ENCODE peak calls at places on chromosome 20, in ten cellular contexts. One of them, this sample, is unnamed.
A peak's percentile ranks its signal among the peaks of the same experiment; 100 is the strongest.

GRCh38 chr20:37727247-37727956 is 33.6 kb downstream of the CTNNBL1 start:
- ATAC-seq in naive thymus-derived CD4-positive, alpha-beta T cell: no peak
- ATAC-seq in activated CD8-positive, alpha-beta memory T cell treated with anti-CD3 and anti-CD28 coated beads, Interleukin-2, amount 10 ng/mL, durations not matched to agents 7 days and 5 days: no peak
- ATAC-seq in activated CD4-positive, alpha-beta T cell treated with anti-CD3 and anti-CD28 coated beads for 36 hours: no peak
- ATAC-seq in T-helper 17 cell: no peak
- ATAC-seq in activated B cell treated with CpG ODN at 0.5 μM for 24 hours: no peak
- ATAC-seq in CD4-positive, alpha-beta T cell: no peak
- ATAC-seq in left lung: peak; percentile 95
- ATAC-seq in CD8-positive, alpha-beta T cell: no peak
- ATAC-seq in T-cell: no peak
- ATAC-seq in this sample: no peak

GRCh38 chr20:57535297-57535696 is 10.4 kb upstream of the CTCFL start:
- ATAC-seq in T-cell: no peak
- ATAC-seq in left lung: no peak
- ATAC-seq in CD4-positive, alpha-beta T cell: no peak
- ATAC-seq in CD8-positive, alpha-beta T cell: no peak
- ATAC-seq in T-helper 17 cell: no peak
- ATAC-seq in activated B cell treated with CpG ODN at 0.5 μM for 24 hours: no peak
- ATAC-seq in activated CD4-positive, alpha-beta T cell treated with anti-CD3 and anti-CD28 coated beads for 36 hours: no peak
- ATAC-seq in naive thymus-derived CD4-positive, alpha-beta T cell: no peak
- ATAC-seq in activated CD8-positive, alpha-beta memory T cell treated with anti-CD3 and anti-CD28 coated beads, Interleukin-2, amount 10 ng/mL, durations not matched to agents 7 days and 5 days: no peak
- ATAC-seq in this sample: no peak

GRCh38 chr20:43736588-43737091 is 9.8 kb upstream of the GTSF1L start:
- ATAC-seq in T-cell: no peak
- ATAC-seq in CD8-positive, alpha-beta T cell: no peak
- ATAC-seq in activated B cell treated with CpG ODN at 0.5 μM for 24 hours: peak; percentile 83
- ATAC-seq in activated CD8-positive, alpha-beta memory T cell treated with anti-CD3 and anti-CD28 coated beads, Interleukin-2, amount 10 ng/mL, durations not matched to agents 7 days and 5 days: peak; percentile 89
- ATAC-seq in left lung: no peak
- ATAC-seq in activated CD4-positive, alpha-beta T cell treated with anti-CD3 and anti-CD28 coated beads for 36 hours: peak; percentile 94
- ATAC-seq in naive thymus-derived CD4-positive, alpha-beta T cell: peak; percentile 46
- ATAC-seq in CD4-positive, alpha-beta T cell: no peak
- ATAC-seq in T-helper 17 cell: peak; percentile 41
- ATAC-seq in this sample: peak; percentile 97

GRCh38 chr20:53859684-53860083 is 210.7 kb downstream of the BCAS1 start:
- ATAC-seq in T-helper 17 cell: no peak
- ATAC-seq in T-cell: no peak
- ATAC-seq in naive thymus-derived CD4-positive, alpha-beta T cell: no peak
- ATAC-seq in left lung: peak; percentile 59
- ATAC-seq in activated CD8-positive, alpha-beta memory T cell treated with anti-CD3 and anti-CD28 coated beads, Interleukin-2, amount 10 ng/mL, durations not matched to agents 7 days and 5 days: no peak
- ATAC-seq in activated B cell treated with CpG ODN at 0.5 μM for 24 hours: no peak
- ATAC-seq in CD4-positive, alpha-beta T cell: no peak
- ATAC-seq in activated CD4-positive, alpha-beta T cell treated with anti-CD3 and anti-CD28 coated beads for 36 hours: no peak
- ATAC-seq in CD8-positive, alpha-beta T cell: no peak
- ATAC-seq in this sample: no peak

GRCh38 chr20:20199338-20200160 is 147.2 kb downstream of the CFAP61 start:
- ATAC-seq in activated B cell treated with CpG ODN at 0.5 μM for 24 hours: no peak
- ATAC-seq in naive thymus-derived CD4-positive, alpha-beta T cell: no peak
- ATAC-seq in T-cell: no peak
- ATAC-seq in CD8-positive, alpha-beta T cell: no peak
- ATAC-seq in left lung: no peak
- ATAC-seq in activated CD8-positive, alpha-beta memory T cell treated with anti-CD3 and anti-CD28 coated beads, Interleukin-2, amount 10 ng/mL, durations not matched to agents 7 days and 5 days: no peak
- ATAC-seq in activated CD4-positive, alpha-beta T cell treated with anti-CD3 and anti-CD28 coated beads for 36 hours: no peak
- ATAC-seq in T-helper 17 cell: no peak
- ATAC-seq in CD4-positive, alpha-beta T cell: no peak
- ATAC-seq in this sample: peak; percentile 29

GRCh38 chr20:11849976-11850670 is 67.6 kb upstream of the BTBD3 start:
- ATAC-seq in T-cell: no peak
- ATAC-seq in left lung: peak; percentile 35
- ATAC-seq in activated CD8-positive, alpha-beta memory T cell treated with anti-CD3 and anti-CD28 coated beads, Interleukin-2, amount 10 ng/mL, durations not matched to agents 7 days and 5 days: no peak
- ATAC-seq in CD8-positive, alpha-beta T cell: no peak
- ATAC-seq in naive thymus-derived CD4-positive, alpha-beta T cell: no peak
- ATAC-seq in CD4-positive, alpha-beta T cell: no peak
- ATAC-seq in T-helper 17 cell: no peak
- ATAC-seq in activated CD4-positive, alpha-beta T cell treated with anti-CD3 and anti-CD28 coated beads for 36 hours: no peak
- ATAC-seq in activated B cell treated with CpG ODN at 0.5 μM for 24 hours: no peak
- ATAC-seq in this sample: no peak

GRCh38 chr20:50286609-50287008 is 96.0 kb downstream of the CEBPB start:
- ATAC-seq in T-cell: no peak
- ATAC-seq in activated CD4-positive, alpha-beta T cell treated with anti-CD3 and anti-CD28 coated beads for 36 hours: peak; percentile 8
- ATAC-seq in activated B cell treated with CpG ODN at 0.5 μM for 24 hours: no peak
- ATAC-seq in T-helper 17 cell: no peak
- ATAC-seq in activated CD8-positive, alpha-beta memory T cell treated with anti-CD3 and anti-CD28 coated beads, Interleukin-2, amount 10 ng/mL, durations not matched to agents 7 days and 5 days: no peak
- ATAC-seq in CD8-positive, alpha-beta T cell: no peak
- ATAC-seq in left lung: peak; percentile 25
- ATAC-seq in CD4-positive, alpha-beta T cell: no peak
- ATAC-seq in naive thymus-derived CD4-positive, alpha-beta T cell: no peak
- ATAC-seq in this sample: peak; percentile 58

GRCh38 chr20:52145587-52145986 is 46.0 kb downstream of the ZFP64 start:
- ATAC-seq in naive thymus-derived CD4-positive, alpha-beta T cell: no peak
- ATAC-seq in T-cell: no peak
- ATAC-seq in CD4-positive, alpha-beta T cell: no peak
- ATAC-seq in T-helper 17 cell: no peak
- ATAC-seq in activated CD8-positive, alpha-beta memory T cell treated with anti-CD3 and anti-CD28 coated beads, Interleukin-2, amount 10 ng/mL, durations not matched to agents 7 days and 5 days: no peak
- ATAC-seq in activated B cell treated with CpG ODN at 0.5 μM for 24 hours: no peak
- ATAC-seq in left lung: no peak
- ATAC-seq in CD8-positive, alpha-beta T cell: no peak
- ATAC-seq in activated CD4-positive, alpha-beta T cell treated with anti-CD3 and anti-CD28 coated beads for 36 hours: no peak
- ATAC-seq in this sample: no peak

GRCh38 chr20:31943052-31943471 is 8.8 kb downstream of the PDRG1 start:
- ATAC-seq in T-cell: no peak
- ATAC-seq in CD4-positive, alpha-beta T cell: no peak
- ATAC-seq in activated B cell treated with CpG ODN at 0.5 μM for 24 hours: no peak
- ATAC-seq in activated CD8-positive, alpha-beta memory T cell treated with anti-CD3 and anti-CD28 coated beads, Interleukin-2, amount 10 ng/mL, durations not matched to agents 7 days and 5 days: no peak
- ATAC-seq in T-helper 17 cell: no peak
- ATAC-seq in naive thymus-derived CD4-positive, alpha-beta T cell: no peak
- ATAC-seq in left lung: no peak
- ATAC-seq in activated CD4-positive, alpha-beta T cell treated with anti-CD3 and anti-CD28 coated beads for 36 hours: no peak
- ATAC-seq in CD8-positive, alpha-beta T cell: no peak
- ATAC-seq in this sample: no peak

GRCh38 chr20:17452441-17452840 is 78.7 kb downstream of the BFSP1 start:
- ATAC-seq in CD4-positive, alpha-beta T cell: no peak
- ATAC-seq in T-helper 17 cell: no peak
- ATAC-seq in activated CD4-positive, alpha-beta T cell treated with anti-CD3 and anti-CD28 coated beads for 36 hours: no peak
- ATAC-seq in T-cell: no peak
- ATAC-seq in activated CD8-positive, alpha-beta memory T cell treated with anti-CD3 and anti-CD28 coated beads, Interleukin-2, amount 10 ng/mL, durations not matched to agents 7 days and 5 days: no peak
- ATAC-seq in CD8-positive, alpha-beta T cell: no peak
- ATAC-seq in activated B cell treated with CpG ODN at 0.5 μM for 24 hours: no peak
- ATAC-seq in naive thymus-derived CD4-positive, alpha-beta T cell: no peak
- ATAC-seq in left lung: no peak
- ATAC-seq in this sample: no peak

GRCh38 chr20:23135449-23136447 is 49.6 kb upstream of the CD93 start:
- ATAC-seq in activated CD8-positive, alpha-beta memory T cell treated with anti-CD3 and anti-CD28 coated beads, Interleukin-2, amount 10 ng/mL, durations not matched to agents 7 days and 5 days: no peak
- ATAC-seq in T-helper 17 cell: no peak
- ATAC-seq in activated B cell treated with CpG ODN at 0.5 μM for 24 hours: no peak
- ATAC-seq in CD4-positive, alpha-beta T cell: no peak
- ATAC-seq in naive thymus-derived CD4-positive, alpha-beta T cell: peak; percentile 68
- ATAC-seq in activated CD4-positive, alpha-beta T cell treated with anti-CD3 and anti-CD28 coated beads for 36 hours: no peak
- ATAC-seq in CD8-positive, alpha-beta T cell: no peak
- ATAC-seq in T-cell: no peak
- ATAC-seq in left lung: peak; percentile 47
- ATAC-seq in this sample: no peak

GRCh38 chr20:57867181-57867803 is 157.5 kb upstream of the PMEPA1 start:
- ATAC-seq in naive thymus-derived CD4-positive, alpha-beta T cell: no peak
- ATAC-seq in T-helper 17 cell: no peak
- ATAC-seq in CD4-positive, alpha-beta T cell: no peak
- ATAC-seq in activated CD8-positive, alpha-beta memory T cell treated with anti-CD3 and anti-CD28 coated beads, Interleukin-2, amount 10 ng/mL, durations not matched to agents 7 days and 5 days: no peak
- ATAC-seq in T-cell: no peak
- ATAC-seq in activated B cell treated with CpG ODN at 0.5 μM for 24 hours: no peak
- ATAC-seq in CD8-positive, alpha-beta T cell: no peak
- ATAC-seq in left lung: no peak
- ATAC-seq in activated CD4-positive, alpha-beta T cell treated with anti-CD3 and anti-CD28 coated beads for 36 hours: no peak
- ATAC-seq in this sample: no peak

GRCh38 chr20:48983423-48984400 is 62.2 kb downstream of the ARFGEF2 start:
- ATAC-seq in activated CD8-positive, alpha-beta memory T cell treated with anti-CD3 and anti-CD28 coated beads, Interleukin-2, amount 10 ng/mL, durations not matched to agents 7 days and 5 days: no peak
- ATAC-seq in activated B cell treated with CpG ODN at 0.5 μM for 24 hours: no peak
- ATAC-seq in CD4-positive, alpha-beta T cell: no peak
- ATAC-seq in naive thymus-derived CD4-positive, alpha-beta T cell: no peak
- ATAC-seq in CD8-positive, alpha-beta T cell: no peak
- ATAC-seq in left lung: peak; percentile 82
- ATAC-seq in T-cell: no peak
- ATAC-seq in T-helper 17 cell: no peak
- ATAC-seq in activated CD4-positive, alpha-beta T cell treated with anti-CD3 and anti-CD28 coated beads for 36 hours: no peak
- ATAC-seq in this sample: no peak

GRCh38 chr20:16945619-16946018 is 197.5 kb downstream of the OTOR start:
- ATAC-seq in left lung: peak; percentile 56
- ATAC-seq in activated CD4-positive, alpha-beta T cell treated with anti-CD3 and anti-CD28 coated beads for 36 hours: no peak
- ATAC-seq in CD4-positive, alpha-beta T cell: no peak
- ATAC-seq in naive thymus-derived CD4-positive, alpha-beta T cell: no peak
- ATAC-seq in activated CD8-positive, alpha-beta memory T cell treated with anti-CD3 and anti-CD28 coated beads, Interleukin-2, amount 10 ng/mL, durations not matched to agents 7 days and 5 days: no peak
- ATAC-seq in activated B cell treated with CpG ODN at 0.5 μM for 24 hours: no peak
- ATAC-seq in CD8-positive, alpha-beta T cell: no peak
- ATAC-seq in T-helper 17 cell: no peak
- ATAC-seq in T-cell: no peak
- ATAC-seq in this sample: no peak

GRCh38 chr20:25346349-25346748 is 44.3 kb downstream of the ABHD12 start:
- ATAC-seq in CD4-positive, alpha-beta T cell: no peak
- ATAC-seq in T-cell: no peak
- ATAC-seq in activated CD4-positive, alpha-beta T cell treated with anti-CD3 and anti-CD28 coated beads for 36 hours: no peak
- ATAC-seq in CD8-positive, alpha-beta T cell: no peak
- ATAC-seq in naive thymus-derived CD4-positive, alpha-beta T cell: peak; percentile 50
- ATAC-seq in activated CD8-positive, alpha-beta memory T cell treated with anti-CD3 and anti-CD28 coated beads, Interleukin-2, amount 10 ng/mL, durations not matched to agents 7 days and 5 days: peak; percentile 92
- ATAC-seq in activated B cell treated with CpG ODN at 0.5 μM for 24 hours: no peak
- ATAC-seq in left lung: no peak
- ATAC-seq in T-helper 17 cell: no peak
- ATAC-seq in this sample: no peak

GRCh38 chr20:62503414-62504178 is 27.8 kb upstream of the GATA5 start:
- ATAC-seq in activated CD4-positive, alpha-beta T cell treated with anti-CD3 and anti-CD28 coated beads for 36 hours: no peak
- ATAC-seq in left lung: no peak
- ATAC-seq in T-helper 17 cell: no peak
- ATAC-seq in CD8-positive, alpha-beta T cell: no peak
- ATAC-seq in naive thymus-derived CD4-positive, alpha-beta T cell: no peak
- ATAC-seq in activated B cell treated with CpG ODN at 0.5 μM for 24 hours: no peak
- ATAC-seq in activated CD8-positive, alpha-beta memory T cell treated with anti-CD3 and anti-CD28 coated beads, Interleukin-2, amount 10 ng/mL, durations not matched to agents 7 days and 5 days: no peak
- ATAC-seq in CD4-positive, alpha-beta T cell: no peak
- ATAC-seq in T-cell: no peak
- ATAC-seq in this sample: no peak

GRCh38 chr20:33602826-33603590 is 59.1 kb upstream of the C20orf144 start:
- ATAC-seq in CD4-positive, alpha-beta T cell: no peak
- ATAC-seq in T-cell: no peak
- ATAC-seq in naive thymus-derived CD4-positive, alpha-beta T cell: no peak
- ATAC-seq in CD8-positive, alpha-beta T cell: no peak
- ATAC-seq in left lung: no peak
- ATAC-seq in activated CD4-positive, alpha-beta T cell treated with anti-CD3 and anti-CD28 coated beads for 36 hours: peak; percentile 82
- ATAC-seq in T-helper 17 cell: no peak
- ATAC-seq in activated CD8-positive, alpha-beta memory T cell treated with anti-CD3 and anti-CD28 coated beads, Interleukin-2, amount 10 ng/mL, durations not matched to agents 7 days and 5 days: peak; percentile 53
- ATAC-seq in activated B cell treated with CpG ODN at 0.5 μM for 24 hours: peak; percentile 53
- ATAC-seq in this sample: peak; percentile 73

GRCh38 chr20:64039293-64040160 is 3.5 kb downstream of the C20orf204 start:
- ATAC-seq in activated B cell treated with CpG ODN at 0.5 μM for 24 hours: no peak
- ATAC-seq in left lung: peak; percentile 40
- ATAC-seq in activated CD4-positive, alpha-beta T cell treated with anti-CD3 and anti-CD28 coated beads for 36 hours: no peak
- ATAC-seq in activated CD8-positive, alpha-beta memory T cell treated with anti-CD3 and anti-CD28 coated beads, Interleukin-2, amount 10 ng/mL, durations not matched to agents 7 days and 5 days: no peak
- ATAC-seq in CD4-positive, alpha-beta T cell: no peak
- ATAC-seq in T-cell: no peak
- ATAC-seq in T-helper 17 cell: no peak
- ATAC-seq in naive thymus-derived CD4-positive, alpha-beta T cell: no peak
- ATAC-seq in CD8-positive, alpha-beta T cell: no peak
- ATAC-seq in this sample: no peak

GRCh38 chr20:55540013-55540412 is 465.3 kb downstream of the CBLN4 start:
- ATAC-seq in activated CD8-positive, alpha-beta memory T cell treated with anti-CD3 and anti-CD28 coated beads, Interleukin-2, amount 10 ng/mL, durations not matched to agents 7 days and 5 days: no peak
- ATAC-seq in activated B cell treated with CpG ODN at 0.5 μM for 24 hours: no peak
- ATAC-seq in CD4-positive, alpha-beta T cell: no peak
- ATAC-seq in CD8-positive, alpha-beta T cell: no peak
- ATAC-seq in T-cell: no peak
- ATAC-seq in T-helper 17 cell: no peak
- ATAC-seq in left lung: no peak
- ATAC-seq in activated CD4-positive, alpha-beta T cell treated with anti-CD3 and anti-CD28 coated beads for 36 hours: no peak
- ATAC-seq in naive thymus-derived CD4-positive, alpha-beta T cell: no peak
- ATAC-seq in this sample: no peak

GRCh38 chr20:49697071-49697470 is 16.6 kb downstream of the B4GALT5 start:
- ATAC-seq in CD4-positive, alpha-beta T cell: no peak
- ATAC-seq in T-helper 17 cell: no peak
- ATAC-seq in naive thymus-derived CD4-positive, alpha-beta T cell: no peak
- ATAC-seq in T-cell: no peak
- ATAC-seq in activated CD8-positive, alpha-beta memory T cell treated with anti-CD3 and anti-CD28 coated beads, Interleukin-2, amount 10 ng/mL, durations not matched to agents 7 days and 5 days: no peak
- ATAC-seq in activated B cell treated with CpG ODN at 0.5 μM for 24 hours: no peak
- ATAC-seq in activated CD4-positive, alpha-beta T cell treated with anti-CD3 and anti-CD28 coated beads for 36 hours: no peak
- ATAC-seq in left lung: peak; percentile 77
- ATAC-seq in CD8-positive, alpha-beta T cell: no peak
- ATAC-seq in this sample: no peak

This sample was measured in stimulated activated memory B cell treated with anti-CD40 and anti-IgM and Interleukin-4, amounts not matched to agents 10 μg/mL and 1 μg/mL and 100 μg/mL, for 72 hours.